ENCODE peak calls at places on chromosome 9, in four cellular contexts. H is GM12878, S is K562, W is SK-N-SH. C is an unnamed sample.

GRCh38 chr9:118961857-118962256 is 407.4 kb downstream of the BRINP1 start:
- DNase-seq in S (no peak), W (no peak), H (no peak), C (no peak)

GRCh38 chr9:111730937-111731567 is 63.7 kb downstream of the SHOC1 start:
- DNase-seq in H (no peak), S (no peak), W (no peak), C (no peak)

GRCh38 chr9:16704489-16705111 is 165.9 kb downstream of the BNC2 start:
- DNase-seq in H (no peak), W (peak; percentile 14), S (no peak), C (peak; percentile 50)

GRCh38 chr9:85224301-85224700 is 517.5 kb downstream of the AGTPBP1 start:
- DNase-seq in H (no peak), W (no peak), S (no peak), C (no peak)

GRCh38 chr9:27572036-27572435 is 1.2 kb downstream of the C9orf72 start:
- DNase-seq in H (no peak), S (no peak), W (no peak), C (no peak)

GRCh38 chr9:11340656-11341055 is 727.9 kb upstream of the PTPRD start:
- DNase-seq in H (no peak), S (no peak), W (no peak), C (no peak)

GRCh38 chr9:34457266-34458012 is 931 bp downstream of the FAM219A start:
- DNase-seq in H (no peak), S (peak; percentile 24), W (peak; percentile 81), C (peak; percentile 68)

GRCh38 chr9:81893929-81894328 is 34.3 kb upstream of the SPATA31D4 start:
- DNase-seq in S (no peak), W (no peak), H (no peak), C (no peak)

GRCh38 chr9:131923766-131924165 is 155.9 kb downstream of the MED27 start:
- DNase-seq in H (no peak), W (no peak), S (no peak), C (no peak)

GRCh38 chr9:134065720-134066419 is 2.0 kb downstream of the BRD3 start:
- DNase-seq in S (peak; percentile 65), W (peak; percentile 76), H (peak; percentile 53), C (no peak)

GRCh38 chr9:114953917-114954316 is 23.5 kb upstream of the TNFSF8 start:
- DNase-seq in S (no peak), H (no peak), W (no peak), C (no peak)

GRCh38 chr9:132631280-132631679 is 38.5 kb downstream of the DDX31 start:
- DNase-seq in S (no peak), W (no peak), H (no peak), C (no peak)

GRCh38 chr9:88313364-88314220 is 74.7 kb upstream of the SPIN1 start:
- DNase-seq in W (no peak), H (no peak), S (no peak), C (peak; percentile 24)

GRCh38 chr9:38127271-38127839 is 58.3 kb upstream of the SHB start:
- DNase-seq in S (peak; percentile 24), W (no peak), H (no peak), C (no peak)

DNA sequence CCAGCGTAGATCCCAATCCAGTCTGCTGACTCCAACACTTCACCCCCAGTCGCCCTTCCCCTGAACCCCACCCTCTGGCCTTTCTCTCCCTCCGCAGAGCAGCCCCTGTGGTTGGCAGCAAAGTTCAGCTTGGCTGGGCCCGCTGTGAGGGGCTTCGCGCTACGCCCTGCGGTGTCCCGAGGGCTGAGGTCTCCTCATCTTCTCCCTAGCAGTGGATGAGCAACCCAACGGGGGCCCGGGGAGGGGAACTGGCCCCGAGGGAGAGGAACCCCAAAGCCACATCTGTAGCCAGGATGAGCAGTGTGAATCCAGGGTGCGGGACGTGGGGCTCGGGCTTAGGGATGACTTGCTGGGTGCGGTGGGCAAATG is 579 bp downstream of the EGFL7 start:
- DNase-seq in H (no peak), W (no peak), S (no peak), C (no peak)
- TF ChIP-seq USF1 in H (no peak), W (no peak), S (no peak), C (no peak)

DNA sequence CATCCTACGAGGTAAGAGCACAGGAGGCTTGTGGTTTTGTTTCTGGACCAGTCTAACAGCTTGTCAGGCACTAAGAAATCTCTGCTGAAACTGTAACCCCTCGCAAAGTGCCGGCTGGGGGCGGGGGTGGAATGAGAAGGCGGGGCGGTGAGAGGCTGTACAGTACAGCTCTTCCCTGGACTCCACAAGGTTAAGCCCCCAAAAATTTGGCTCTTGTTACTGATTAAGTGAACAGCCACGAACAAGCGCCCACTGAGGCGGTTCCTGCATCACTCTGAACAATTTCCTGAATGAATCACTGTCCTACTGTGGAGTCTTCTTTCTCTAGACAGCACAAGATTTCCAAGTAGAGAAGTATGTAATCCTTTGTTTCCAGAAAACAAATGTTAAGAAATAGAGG is 6.8 kb downstream of the FBP2 start:
- DNase-seq in W (no peak), S (no peak), H (no peak), C (no peak)
- TF ChIP-seq USF1 in W (no peak), S (no peak), H (no peak), C (no peak)

DNA sequence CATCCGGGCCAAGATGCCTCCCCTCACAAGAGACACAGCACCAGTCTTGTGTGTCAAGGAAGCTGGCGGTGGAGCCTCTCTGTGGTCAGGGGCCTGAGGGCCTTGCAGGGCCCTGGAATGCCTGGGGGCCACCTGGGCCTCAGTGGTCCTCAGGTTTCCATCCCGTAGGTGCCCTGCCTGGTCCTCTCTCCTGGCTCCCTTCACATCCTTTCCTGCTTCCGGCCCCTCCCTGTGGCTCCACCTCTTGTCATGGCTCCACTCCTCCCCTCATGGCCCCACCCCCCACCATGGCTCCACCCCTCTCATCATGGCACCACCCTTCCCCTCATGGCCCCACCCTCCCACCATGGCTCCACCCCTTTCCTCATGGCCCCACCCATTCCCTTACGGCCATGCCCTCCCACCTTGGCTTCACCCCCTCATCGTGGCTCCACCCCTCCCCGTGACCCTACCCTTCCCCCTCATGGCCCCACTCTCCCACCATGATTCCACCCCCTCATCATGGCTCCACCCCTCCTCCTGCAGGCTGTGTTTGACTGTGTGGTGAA is 175.8 kb downstream of the CACNA1B start:
- DNase-seq in W (peak; percentile 79), S (peak; percentile 95), H (no peak), C (peak; percentile 57)
- TF ChIP-seq USF1 in W (no peak), S (no peak), H (no peak), C (no peak)

DNA sequence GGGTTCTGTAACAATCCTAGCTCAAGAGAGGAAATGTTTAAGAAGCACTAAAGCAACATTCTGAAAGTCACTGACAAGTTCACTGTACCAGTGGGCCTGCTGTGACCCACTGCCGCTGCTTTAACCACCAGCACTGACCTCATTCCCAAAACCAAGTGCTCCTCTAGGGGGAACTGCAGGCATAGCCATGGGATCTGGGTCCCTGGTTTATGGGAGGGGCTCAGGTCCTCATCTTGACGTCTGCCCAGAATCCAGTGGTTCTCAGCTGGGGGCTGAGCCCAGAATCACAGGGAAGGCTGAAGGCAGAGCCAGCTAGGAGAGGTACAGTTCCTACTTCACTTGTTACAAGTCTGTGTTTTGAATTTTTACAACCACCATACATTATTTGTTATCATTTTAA is 36.1 kb upstream of the SLC2A8 start:
- DNase-seq in S (peak; percentile 51), W (peak; percentile 30), H (no peak), C (peak; percentile 65)
- TF ChIP-seq USF1 in S (no peak), W (no peak), H (no peak), C (no peak)

DNA sequence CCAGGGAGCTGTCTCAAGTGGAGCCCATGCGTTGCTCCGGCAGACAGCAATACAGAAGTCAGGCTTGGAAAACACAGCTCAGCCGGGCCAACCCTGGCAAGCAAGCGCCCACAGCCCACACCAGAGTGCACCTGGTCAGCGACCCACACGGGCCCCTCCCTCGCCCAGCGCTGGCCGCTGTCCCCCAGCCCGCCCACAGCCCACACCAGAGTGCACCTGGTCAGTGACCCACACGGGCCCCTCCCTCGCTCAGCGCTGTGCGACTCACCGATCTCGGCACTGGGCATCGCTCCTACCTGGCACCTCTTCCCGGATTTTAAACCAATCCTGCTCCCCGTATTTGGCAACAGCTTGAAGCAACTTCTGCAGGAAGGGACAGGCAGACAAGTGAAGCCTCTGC is 12.8 kb downstream of the SNAPC4 start:
- DNase-seq in W (no peak), S (no peak), H (no peak), C (no peak)
- TF ChIP-seq USF1 in W (no peak), S (no peak), H (no peak), C (no peak)

GRCh38 chr9:15142903-15143534 is 164.0 kb downstream of the TTC39B start:
- DNase-seq in W (peak; percentile 71), S (peak; percentile 48), H (no peak), C (no peak)
- TF ChIP-seq USF1 in W (no peak), S (no peak), H (no peak), C (no peak)

GRCh38 chr9:99824378-99825157 is 2.9 kb downstream of the NR4A3 start:
- DNase-seq in S (peak; percentile 40), H (no peak), W (peak; percentile 66), C (peak; percentile 88)
- TF ChIP-seq USF1 in S (no peak), H (no peak), W (no peak), C (no peak)

GRCh38 chr9:116368680-116369079 is 215.1 kb downstream of the PAPPA start:
- DNase-seq in H (no peak), S (no peak), W (no peak), C (no peak)

GRCh38 chr9:116362493-116362892 is 208.9 kb downstream of the PAPPA start:
- DNase-seq in S (no peak), H (no peak), W (no peak), C (no peak)

GRCh38 chr9:116360974-116361373 is 207.4 kb downstream of the PAPPA start:
- DNase-seq in W (no peak), S (no peak), H (no peak), C (no peak)

GRCh38 chr9:116361558-116361957 is 208.0 kb downstream of the PAPPA start:
- DNase-seq in H (no peak), W (no peak), S (no peak), C (no peak)

GRCh38 chr9:116365056-116365471 is 211.5 kb downstream of the PAPPA start:
- DNase-seq in H (no peak), W (peak; percentile 72), S (no peak), C (no peak)
- TF ChIP-seq USF1 in H (no peak), W (no peak), S (no peak), C (no peak)

GRCh38 chr9:130172161-130172857 is at the start of gene NCS1:
- DNase-seq in S (peak; percentile 94), H (no peak), W (peak; percentile 99), C (peak; percentile 60)

GRCh38 chr9:130173462-130173876 is 1.3 kb downstream of the NCS1 start:
- DNase-seq in H (no peak), S (no peak), W (peak; percentile 72), C (no peak)

GRCh38 chr9:130174025-130174424 is 1.8 kb downstream of the NCS1 start:
- DNase-seq in S (no peak), H (no peak), W (no peak), C (no peak)

GRCh38 chr9:130171226-130172148 is 717 bp upstream of the NCS1 start:
- DNase-seq in H (no peak), S (no peak), W (no peak), C (peak; percentile 50)

DNA sequence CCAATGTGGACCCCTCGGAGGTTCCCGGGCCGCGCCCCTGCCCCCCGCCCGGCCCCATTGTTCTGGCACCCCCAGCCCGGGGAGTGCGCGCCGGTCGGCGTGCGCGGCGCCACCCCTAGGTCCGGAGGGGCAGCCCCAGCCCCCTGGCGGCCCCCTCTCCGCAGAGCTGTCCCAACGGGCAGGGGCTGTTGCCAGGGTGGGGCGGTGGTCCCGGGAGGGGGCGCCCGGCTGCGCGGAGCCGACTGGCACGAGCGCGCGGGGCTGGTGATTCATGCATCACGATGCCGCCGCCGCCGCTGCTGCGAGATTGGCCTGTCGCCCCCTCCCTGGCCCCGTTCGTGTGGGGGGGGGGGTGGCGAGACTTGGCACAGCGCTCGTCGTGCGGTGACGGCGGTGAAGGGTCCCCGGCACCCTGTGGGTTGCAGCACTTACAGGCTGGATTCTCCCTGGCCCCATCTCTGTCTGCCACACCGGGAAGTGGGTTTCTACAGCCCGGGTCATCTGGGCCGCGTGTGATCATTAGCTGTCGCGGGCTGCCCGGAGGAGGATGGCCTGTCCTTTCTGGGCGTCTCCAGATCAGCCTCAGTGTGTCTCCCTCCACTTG is 756 bp downstream of the NCS1 start:
- DNase-seq in W (peak; percentile 83), H (no peak), S (peak; percentile 72), C (no peak)
- TF ChIP-seq USF1 in W (no peak), H (no peak), S (no peak), C (no peak)